ENCODE peak calls at places on chromosomes 11 and 22, in eight cellular contexts. T is astrocyte, O is lower lobe of right lung, B is A549, V is stomach, L is heart left ventricle, M is K562, R is GM23248. I is an unnamed sample.

GRCh38 chr11:125221499-125221898 is 56.9 kb downstream of the PKNOX2 start:
- DNase-seq in V (no peak), L (no peak), B (no peak), M (no peak), R (no peak), T (no peak), O (no peak), I (no peak)

GRCh38 chr11:75858613-75859012 is 43.6 kb downstream of the UVRAG start:
- DNase-seq in L (no peak), M (no peak), V (no peak), O (no peak), R (peak; percentile 71), B (no peak), T (peak; percentile 63), I (no peak)

GRCh38 chr11:94882931-94883330 is 90.4 kb downstream of the CWC15 start:
- DNase-seq in L (no peak), B (no peak), M (no peak), O (no peak), R (no peak), T (no peak), V (no peak), I (no peak)

GRCh38 chr11:4560462-4560861 is 15.5 kb downstream of the OR52M1 start:
- DNase-seq in O (no peak), T (no peak), L (no peak), M (no peak), V (no peak), R (no peak), B (no peak), I (peak; percentile 47)

GRCh38 chr22:30783021-30783420 is 88.3 kb downstream of the OSBP2 start:
- DNase-seq in O (no peak), M (no peak), L (no peak), V (no peak), T (no peak), R (no peak), B (no peak), I (peak; percentile 38)

GRCh38 chr11:34501500-34501899 is 12.1 kb downstream of the ELF5 start:
- DNase-seq in M (no peak), O (peak; percentile 64), R (peak; percentile 88), V (no peak), L (no peak), T (peak; percentile 97), B (no peak), I (no peak)

GRCh38 chr11:29432719-29433325 is 584.0 kb downstream of the KCNA4 start:
- DNase-seq in T (no peak), R (peak; percentile 43), M (peak; percentile 22), V (no peak), B (peak; percentile 17), O (no peak), L (no peak), I (no peak)

GRCh38 chr11:33942954-33943353 is 51.1 kb upstream of the LMO2 start:
- DNase-seq in V (no peak), O (no peak), T (peak; percentile 94), R (peak; percentile 94), B (no peak), L (peak; percentile 58), M (peak; percentile 63), I (no peak)

GRCh38 chr11:57150454-57150917 is 31.3 kb upstream of the LRRC55 start:
- DNase-seq in V (no peak), B (no peak), M (peak; percentile 75), O (no peak), T (peak; percentile 14), L (no peak), R (peak; percentile 30), I (no peak)

GRCh38 chr11:98711011-98711410 is 309.7 kb upstream of the CNTN5 start:
- DNase-seq in O (no peak), R (no peak), V (no peak), M (no peak), L (peak; percentile 24), B (no peak), T (peak; percentile 2), I (no peak)

GRCh38 chr11:120912504-120912903 is 111.4 kb upstream of the TBCEL start:
- DNase-seq in V (no peak), T (peak; percentile 25), B (peak; percentile 12), L (no peak), O (no peak), M (peak; percentile 26), R (peak; percentile 67), I (no peak)

GRCh38 chr11:70048279-70049024 is 29.7 kb upstream of the ANO1 start:
- DNase-seq in T (no peak), O (no peak), M (peak; percentile 19), B (peak; percentile 40), L (no peak), R (peak; percentile 10), V (no peak), I (peak; percentile 87)

GRCh38 chr11:10407055-10407454 is 48.0 kb upstream of the AMPD3 start:
- DNase-seq in L (no peak), B (peak; percentile 33), V (no peak), R (peak; percentile 90), T (no peak), O (no peak), M (peak; percentile 65), I (no peak)

GRCh38 chr11:16817321-16817720 is 78.9 kb downstream of the C11orf58 start:
- DNase-seq in T (no peak), V (no peak), O (no peak), M (no peak), R (no peak), B (no peak), L (no peak), I (no peak)

GRCh38 chr11:134958870-134959269 is 546.8 kb upstream of the B3GAT1 start:
- DNase-seq in O (no peak), T (no peak), L (no peak), M (no peak), R (no peak), V (no peak), B (no peak), I (no peak)

GRCh38 chr22:24526191-24526590 is 28.7 kb downstream of the GUCD1 start:
- DNase-seq in O (no peak), R (peak; percentile 14), L (no peak), T (no peak), B (no peak), M (no peak), V (no peak), I (no peak)

GRCh38 chr11:120137611-120138521 is at the start of gene TRIM29:
- DNase-seq in M (peak; percentile 12), O (peak; percentile 46), L (no peak), T (no peak), R (no peak), B (no peak), V (peak; percentile 37), I (no peak)

GRCh38 chr11:44589301-44589700 is 23.8 kb downstream of the CD82 start:
- DNase-seq in V (no peak), M (no peak), B (no peak), O (no peak), L (no peak), R (peak; percentile 90), T (peak; percentile 55), I (no peak)

GRCh38 chr11:107538239-107538638 is 27.3 kb downstream of the ALKBH8 start:
- DNase-seq in T (no peak), L (no peak), M (no peak), V (no peak), R (no peak), B (no peak), O (no peak), I (no peak)

GRCh38 chr22:35637943-35638342 is 10.3 kb upstream of the APOL6 start:
- DNase-seq in M (no peak), V (no peak), R (peak; percentile 66), O (no peak), L (no peak), B (no peak), T (no peak), I (no peak)

GRCh38 chr11:130427581-130428211 is 713 bp downstream of the ADAMTS8 start:
- DNase-seq in M (no peak), R (peak; percentile 58), L (no peak), T (no peak), B (no peak), V (no peak), O (peak; percentile 42), I (no peak)

GRCh38 chr22:45203150-45203974 is 37.3 kb downstream of the KIAA0930 start:
- DNase-seq in M (no peak), O (no peak), T (no peak), L (no peak), R (no peak), B (no peak), V (no peak), I (no peak)

GRCh38 chr22:47089374-47089773 is 326.9 kb downstream of the TBC1D22A start:
- DNase-seq in T (no peak), O (no peak), M (peak; percentile 14), R (no peak), L (no peak), V (no peak), B (no peak), I (no peak)

GRCh38 chr22:28783786-28784671 is 11.5 kb downstream of the CCDC117 start:
- DNase-seq in B (no peak), R (no peak), M (no peak), O (no peak), L (no peak), T (no peak), V (no peak), I (peak; percentile 79)
- H3K4me1 ChIP-seq in B (peaks cover 21% of the 10 kb centered on the region), R (no peaks in the 10 kb centered on the region), M (no peaks in the 10 kb centered on the region), O (peaks cover 42% of the 10 kb centered on the region), L (no peaks in the 10 kb centered on the region), T (no peaks in the 10 kb centered on the region), V (peaks cover 28% of the 10 kb centered on the region), I (peaks cover 28% of the 10 kb centered on the region)

DNA sequence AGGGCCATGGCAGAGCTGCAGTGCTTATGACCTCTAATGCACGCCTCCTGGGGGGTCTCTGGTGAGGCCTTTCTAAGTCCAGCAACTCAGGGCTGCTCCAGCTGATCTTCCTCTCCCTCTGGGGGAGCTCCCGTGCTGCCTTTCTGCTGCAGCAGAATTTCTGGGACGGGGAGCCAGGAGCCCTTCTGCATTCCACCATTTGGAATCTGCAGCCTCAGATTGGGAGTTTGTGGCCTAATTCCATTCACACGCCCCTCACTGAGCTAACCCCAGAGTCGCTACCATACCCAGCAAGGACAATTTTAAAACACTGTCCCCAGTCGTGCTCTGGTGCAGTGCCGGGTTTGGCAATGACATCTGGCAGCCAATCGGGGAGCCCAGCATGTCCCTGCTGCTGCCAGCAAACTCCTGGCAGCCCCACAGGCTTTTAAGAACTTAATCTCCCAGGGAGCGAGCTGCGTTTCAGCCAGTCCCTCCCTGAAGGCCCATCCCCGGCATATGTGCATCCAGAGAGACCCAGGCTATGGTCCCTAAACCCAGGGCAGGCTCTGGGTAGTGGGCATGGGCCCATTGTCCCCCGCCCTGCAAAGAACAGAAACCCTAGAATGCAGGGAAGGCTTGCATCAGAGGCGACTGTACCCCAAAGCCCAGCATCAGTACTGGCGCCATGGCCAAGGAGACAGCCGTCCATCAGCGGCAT is 4.7 kb downstream of the SHANK2 start:
- DNase-seq in L (peak; percentile 74), B (no peak), O (no peak), M (no peak), T (no peak), R (no peak), V (peak; percentile 52), I (peak; percentile 38)
- H3K4me1 ChIP-seq in L (no peaks in the 10 kb centered on the region), B (peaks cover 24% of the 10 kb centered on the region), O (peaks cover 4% of the 10 kb centered on the region), M (peaks cover 8% of the 10 kb centered on the region), T (peaks cover 5% of the 10 kb centered on the region), R (no peaks in the 10 kb centered on the region), V (peaks cover 35% of the 10 kb centered on the region), I (peaks cover 20% of the 10 kb centered on the region)

GRCh38 chr11:47915407-47916137 is 64.8 kb upstream of the PTPRJ start:
- DNase-seq in R (no peak), T (no peak), O (no peak), V (no peak), L (no peak), B (no peak), M (no peak), I (no peak)
- H3K4me1 ChIP-seq in R (peaks cover 24% of the 10 kb centered on the region), T (peaks cover 15% of the 10 kb centered on the region), O (peaks cover 56% of the 10 kb centered on the region), V (peaks cover 16% of the 10 kb centered on the region), L (no peaks in the 10 kb centered on the region), B (peaks cover 54% of the 10 kb centered on the region), M (peaks cover 32% of the 10 kb centered on the region), I (peaks cover 38% of the 10 kb centered on the region)

GRCh38 chr11:1770528-1770927 is 6.8 kb upstream of the CTSD start:
- DNase-seq in R (no peak), M (no peak), T (no peak), B (no peak), V (peak; percentile 23), O (no peak), L (no peak), I (no peak)
- H3K4me1 ChIP-seq in R (peaks cover 18% of the 10 kb centered on the region), M (peaks cover 52% of the 10 kb centered on the region), T (peaks cover 18% of the 10 kb centered on the region), B (peaks cover 42% of the 10 kb centered on the region), V (peaks cover 13% of the 10 kb centered on the region), O (peaks cover 13% of the 10 kb centered on the region), L (no peaks in the 10 kb centered on the region), I (peaks cover 8% of the 10 kb centered on the region)

I was measured in Caco-2.